ENCODE peak calls at places on chromosomes 11 and 22, in ten cellular contexts. K is tibial nerve, J is adrenal gland, R is HL-60, V is K562, C is lower lobe of right lung, X is transverse colon, G is astrocyte, N is brain microvascular endothelial cell, E is PC-9. U is an unnamed sample.
A peak's percentile ranks its signal among the peaks of the same experiment; 100 is the strongest.

GRCh38 chr11:101880208-101880607 is 34.6 kb upstream of the CEP126 start:
- DNase-seq in K (no peak), J (no peak), R (no peak), V (no peak), C (no peak), X (no peak), G (peak; percentile 64), N (peak; percentile 49), E (peak; percentile 47), U (peak; percentile 83)

GRCh38 chr22:50674606-50675552 is 2.3 kb downstream of the SHANK3 start:
- DNase-seq in K (no peak), J (no peak), R (peak; percentile 38), V (peak; percentile 18), C (peak; percentile 86), X (peak; percentile 82), G (no peak), N (no peak), E (peak; percentile 89), U (peak; percentile 38)

GRCh38 chr11:57885298-57886035 is 123.9 kb downstream of the CTNND1 start:
- DNase-seq in K (no peak), J (peak; percentile 9), R (no peak), V (no peak), C (no peak), X (no peak), G (peak; percentile 14), N (peak; percentile 37), E (no peak), U (peak; percentile 66)

GRCh38 chr11:16738949-16739262 is 459 bp downstream of the C11orf58 start:
- DNase-seq in K (no peak), J (no peak), R (no peak), V (no peak), C (no peak), X (no peak), G (no peak), N (no peak), E (no peak), U (no peak)

GRCh38 chr11:74581954-74582547 is 10.3 kb upstream of the POLD3 start:
- DNase-seq in K (no peak), J (no peak), R (no peak), V (no peak), C (no peak), X (peak; percentile 58), G (no peak), N (no peak), E (no peak), U (no peak)

GRCh38 chr11:20403059-20403458 is 15.5 kb downstream of the PRMT3 start:
- DNase-seq in K (no peak), J (no peak), R (no peak), V (no peak), C (no peak), X (no peak), G (no peak), N (no peak), E (no peak), U (no peak)

GRCh38 chr11:12070446-12071267 is 39.7 kb upstream of the MICAL2 start:
- DNase-seq in K (no peak), J (no peak), R (no peak), V (no peak), C (no peak), X (peak; percentile 35), G (no peak), N (no peak), E (no peak), U (no peak)

GRCh38 chr11:3022982-3023381 is 30.9 kb upstream of the NAP1L4 start:
- DNase-seq in K (no peak), J (no peak), R (no peak), V (no peak), C (no peak), X (no peak), G (peak; percentile 70), N (peak; percentile 74), E (no peak), U (peak; percentile 82)

DNA sequence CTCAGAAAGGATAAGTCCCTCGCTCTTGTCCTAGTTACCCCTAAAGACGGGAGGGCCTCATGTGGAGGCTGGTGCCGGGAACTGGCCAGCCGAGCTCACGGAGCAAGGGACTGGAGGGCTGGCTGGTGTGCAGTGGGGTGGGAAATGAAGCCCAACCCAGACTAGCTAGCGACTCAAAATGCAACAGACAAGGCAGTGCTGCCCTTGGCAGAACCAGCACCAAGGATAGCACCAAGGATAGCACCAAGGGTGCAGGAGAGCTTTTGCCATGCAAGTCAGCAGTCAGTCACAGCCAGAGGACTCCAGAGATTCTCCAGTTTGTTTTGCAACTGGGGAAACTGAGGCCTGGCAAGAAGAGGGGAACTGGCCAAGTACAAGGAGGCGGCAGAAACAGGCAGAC is 6.5 kb upstream of the BATF2 start:
- DNase-seq in K (no peak), J (no peak), R (no peak), V (no peak), C (no peak), X (no peak), G (peak; percentile 18), N (peak; percentile 34), E (no peak), U (peak; percentile 60)
- H3K27ac ChIP-seq in K (no peak overlapping the region), J (no peak overlapping the region), R (no peak overlapping the region), V (no peak overlapping the region), C (no peak overlapping the region), X (no peak overlapping the region), G (no peak overlapping the region), N (no peak overlapping the region), E (no peak overlapping the region), U (no peak overlapping the region)

GRCh38 chr11:119727523-119728081 is 1.4 kb downstream of the NECTIN1 start:
- DNase-seq in K (no peak), J (no peak), R (no peak), V (peak; percentile 23), C (peak; percentile 61), X (peak; percentile 72), G (no peak), N (no peak), E (no peak), U (peak; percentile 43)

GRCh38 chr11:119724956-119725355 is 4.0 kb downstream of the NECTIN1 start:
- DNase-seq in K (no peak), J (no peak), R (no peak), V (no peak), C (no peak), X (no peak), G (no peak), N (no peak), E (no peak), U (no peak)

GRCh38 chr11:119726585-119727522 is 2.1 kb downstream of the NECTIN1 start:
- DNase-seq in K (no peak), J (no peak), R (no peak), V (no peak), C (no peak), X (no peak), G (no peak), N (no peak), E (no peak), U (no peak)

GRCh38 chr11:119728226-119728626 is 774 bp downstream of the NECTIN1 start:
- DNase-seq in K (no peak), J (no peak), R (no peak), V (no peak), C (no peak), X (peak; percentile 25), G (no peak), N (no peak), E (no peak), U (no peak)

DNA sequence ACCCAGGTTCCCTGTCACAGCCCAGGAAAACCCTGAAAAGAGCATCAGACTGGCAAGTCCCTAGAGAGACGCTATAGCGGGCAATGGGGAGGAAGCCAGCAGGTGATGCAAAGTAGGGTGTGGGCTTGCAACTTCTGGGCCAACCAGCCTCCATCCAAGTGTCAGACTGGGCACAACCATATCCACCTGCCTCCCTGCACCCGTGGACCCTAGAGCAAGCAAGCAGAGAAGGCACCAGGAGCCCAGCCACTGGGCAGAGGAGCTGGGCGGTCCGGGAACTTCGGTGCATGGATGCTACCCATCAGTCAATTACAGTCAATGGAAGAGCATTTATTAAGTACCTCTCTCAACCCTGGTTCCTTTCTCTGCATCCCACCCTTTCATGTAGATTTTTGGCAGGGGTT is 2.8 kb downstream of the NECTIN1 start:
- DNase-seq in K (no peak), J (no peak), R (no peak), V (no peak), C (no peak), X (no peak), G (no peak), N (no peak), E (no peak), U (no peak)
- H3K4me3 ChIP-seq in K (no peak overlapping the region), J (no peak overlapping the region), R (no peak overlapping the region), V (no peak overlapping the region), C (no peak overlapping the region), X (no peak overlapping the region), G (no peak overlapping the region), N (no peak overlapping the region), E (no peak overlapping the region), U (no peak overlapping the region)

GRCh38 chr22:23749747-23750373 is 1.1 kb downstream of the ZNF70 start:
- DNase-seq in K (peak; percentile 26), J (no peak), R (no peak), V (no peak), C (no peak), X (no peak), G (no peak), N (no peak), E (no peak), U (no peak)

GRCh38 chr22:23750374-23750743 is 553 bp downstream of the ZNF70 start:
- DNase-seq in K (no peak), J (no peak), R (no peak), V (no peak), C (no peak), X (no peak), G (no peak), N (no peak), E (no peak), U (no peak)

GRCh38 chr22:23751441-23751996 is 607 bp upstream of the ZNF70 start:
- DNase-seq in K (no peak), J (peak; percentile 57), R (no peak), V (peak; percentile 30), C (no peak), X (peak; percentile 50), G (no peak), N (no peak), E (no peak), U (no peak)

GRCh38 chr22:23752090-23752691 is 1.3 kb upstream of the ZNF70 start:
- DNase-seq in K (no peak), J (no peak), R (no peak), V (no peak), C (no peak), X (peak; percentile 36), G (no peak), N (no peak), E (no peak), U (no peak)

DNA sequence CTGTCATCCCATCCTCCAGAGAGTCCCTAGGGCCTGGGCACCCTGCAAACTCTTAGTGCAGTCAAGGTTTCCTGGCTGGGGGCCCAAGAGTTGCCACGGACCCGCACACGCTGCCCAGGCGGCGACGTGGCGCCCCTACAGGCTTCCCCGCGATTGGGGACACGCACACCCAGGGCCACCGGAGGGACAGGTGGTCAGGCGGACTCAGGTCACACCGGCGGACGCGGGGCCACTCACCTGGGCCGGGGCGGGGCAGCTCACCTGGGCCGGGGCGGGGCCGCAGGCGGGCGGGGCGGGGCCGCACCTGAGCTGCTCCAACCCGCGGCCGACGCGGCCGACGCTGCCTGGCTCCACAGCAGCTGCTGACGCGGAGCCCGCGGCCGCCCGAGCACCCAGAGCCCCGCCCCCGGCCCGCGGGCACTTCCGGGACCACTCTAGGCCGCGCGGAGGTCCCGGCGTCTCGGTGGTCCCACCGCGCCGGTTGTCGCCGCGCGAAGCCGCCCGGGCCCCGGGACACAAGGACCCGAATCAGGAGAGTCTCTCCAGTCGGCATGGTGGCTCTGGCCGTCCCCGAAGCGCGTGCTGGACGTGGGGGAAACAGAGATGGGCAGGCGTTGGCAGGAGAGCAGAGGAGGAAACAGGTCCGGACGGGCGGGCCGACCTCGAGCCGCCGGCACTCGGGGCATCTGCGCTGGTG is at the start of gene ZNF70:
- DNase-seq in K (peak; percentile 72), J (peak; percentile 87), R (peak; percentile 73), V (peak; percentile 86), C (peak; percentile 95), X (peak; percentile 93), G (peak; percentile 57), N (peak; percentile 42), E (peak; percentile 72), U (peak; percentile 94)
- TF ChIP-seq CTCF in K (no peak), J (no peak), R (no peak), V (peak; percentile 49), C (peak; percentile 35), X (peak; percentile 36), G (no peak), N (peak; percentile 47), E (no peak), U (peak; percentile 25)

GRCh38 chr22:48101704-48102103 is 1339.3 kb downstream of the TBC1D22A start:
- DNase-seq in K (no peak), J (no peak), R (no peak), V (no peak), C (no peak), X (no peak), G (no peak), N (no peak), E (no peak), U (no peak)
- H3K27ac ChIP-seq in K (no peak overlapping the region), J (no peak overlapping the region), R (no peak overlapping the region), V (no peak overlapping the region), C (no peak overlapping the region), X (no peak overlapping the region), G (no peak overlapping the region), N (no peak overlapping the region), E (no peak overlapping the region), U (no peak overlapping the region)

U was measured in cardiac muscle cell.